ENCODE peak calls at places on chromosomes 1 and 21, in ten cellular contexts. One of them, this sample, is unnamed.

GRCh38 chr21:44082648-44083436 is 24.4 kb upstream of the PWP2 start:
- DNase-seq in KG1: no peak
- DNase-seq in omental fat pad: no peak
- DNase-seq in central memory CD4-positive, alpha-beta T cell: no peak
- DNase-seq in dorsolateral prefrontal cortex: no peak
- DNase-seq in neural progenitor cell: no peak
- DNase-seq in stimulated activated CD4-positive, alpha-beta T cell treated with anti-CD3 and anti-CD28 coated beads, Interleukin-2, amount 100 ng/mL, for 48 hours: no peak
- DNase-seq in astrocyte: no peak
- DNase-seq in stimulated activated CD8-positive, alpha-beta memory T cell treated with anti-CD3 and anti-CD28 coated beads, Interleukin-7, amount 100 ng/mL, for 24 hours: no peak
- DNase-seq in activated naive CD4-positive, alpha-beta T cell: no peak
- DNase-seq in this sample: no peak

GRCh38 chr1:32020338-32020737 is 6.7 kb downstream of the KHDRBS1 start:
- DNase-seq in activated naive CD4-positive, alpha-beta T cell: no peak
- DNase-seq in central memory CD4-positive, alpha-beta T cell: no peak
- DNase-seq in neural progenitor cell: no peak
- DNase-seq in omental fat pad: no peak
- DNase-seq in stimulated activated CD8-positive, alpha-beta memory T cell treated with anti-CD3 and anti-CD28 coated beads, Interleukin-7, amount 100 ng/mL, for 24 hours: no peak
- DNase-seq in astrocyte: no peak
- DNase-seq in dorsolateral prefrontal cortex: no peak
- DNase-seq in KG1: no peak
- DNase-seq in stimulated activated CD4-positive, alpha-beta T cell treated with anti-CD3 and anti-CD28 coated beads, Interleukin-2, amount 100 ng/mL, for 48 hours: no peak
- DNase-seq in this sample: no peak

GRCh38 chr1:107432108-107432507 is 291.3 kb downstream of the NTNG1 start:
- DNase-seq in central memory CD4-positive, alpha-beta T cell: no peak
- DNase-seq in omental fat pad: no peak
- DNase-seq in KG1: no peak
- DNase-seq in neural progenitor cell: peak
- DNase-seq in activated naive CD4-positive, alpha-beta T cell: no peak
- DNase-seq in stimulated activated CD8-positive, alpha-beta memory T cell treated with anti-CD3 and anti-CD28 coated beads, Interleukin-7, amount 100 ng/mL, for 24 hours: no peak
- DNase-seq in stimulated activated CD4-positive, alpha-beta T cell treated with anti-CD3 and anti-CD28 coated beads, Interleukin-2, amount 100 ng/mL, for 48 hours: no peak
- DNase-seq in astrocyte: no peak
- DNase-seq in dorsolateral prefrontal cortex: no peak
- DNase-seq in this sample: no peak

GRCh38 chr1:68808351-68808750 is 311.5 kb upstream of the DEPDC1 start:
- DNase-seq in stimulated activated CD4-positive, alpha-beta T cell treated with anti-CD3 and anti-CD28 coated beads, Interleukin-2, amount 100 ng/mL, for 48 hours: no peak
- DNase-seq in omental fat pad: no peak
- DNase-seq in KG1: no peak
- DNase-seq in dorsolateral prefrontal cortex: no peak
- DNase-seq in central memory CD4-positive, alpha-beta T cell: no peak
- DNase-seq in neural progenitor cell: peak
- DNase-seq in activated naive CD4-positive, alpha-beta T cell: no peak
- DNase-seq in astrocyte: peak
- DNase-seq in stimulated activated CD8-positive, alpha-beta memory T cell treated with anti-CD3 and anti-CD28 coated beads, Interleukin-7, amount 100 ng/mL, for 24 hours: no peak
- DNase-seq in this sample: no peak

GRCh38 chr1:241275981-241276380 is 81.0 kb downstream of the RGS7 start:
- DNase-seq in astrocyte: no peak
- DNase-seq in stimulated activated CD4-positive, alpha-beta T cell treated with anti-CD3 and anti-CD28 coated beads, Interleukin-2, amount 100 ng/mL, for 48 hours: no peak
- DNase-seq in central memory CD4-positive, alpha-beta T cell: no peak
- DNase-seq in neural progenitor cell: no peak
- DNase-seq in activated naive CD4-positive, alpha-beta T cell: no peak
- DNase-seq in stimulated activated CD8-positive, alpha-beta memory T cell treated with anti-CD3 and anti-CD28 coated beads, Interleukin-7, amount 100 ng/mL, for 24 hours: no peak
- DNase-seq in omental fat pad: no peak
- DNase-seq in KG1: no peak
- DNase-seq in dorsolateral prefrontal cortex: no peak
- DNase-seq in this sample: no peak

GRCh38 chr1:230568008-230568407 is 74.3 kb upstream of the COG2 start:
- DNase-seq in activated naive CD4-positive, alpha-beta T cell: no peak
- DNase-seq in neural progenitor cell: no peak
- DNase-seq in astrocyte: peak
- DNase-seq in stimulated activated CD8-positive, alpha-beta memory T cell treated with anti-CD3 and anti-CD28 coated beads, Interleukin-7, amount 100 ng/mL, for 24 hours: peak
- DNase-seq in dorsolateral prefrontal cortex: peak
- DNase-seq in central memory CD4-positive, alpha-beta T cell: no peak
- DNase-seq in KG1: no peak
- DNase-seq in stimulated activated CD4-positive, alpha-beta T cell treated with anti-CD3 and anti-CD28 coated beads, Interleukin-2, amount 100 ng/mL, for 48 hours: peak
- DNase-seq in omental fat pad: no peak
- DNase-seq in this sample: no peak

GRCh38 chr1:205948000-205948399 is 4.7 kb upstream of the SLC26A9 start:
- DNase-seq in neural progenitor cell: no peak
- DNase-seq in astrocyte: no peak
- DNase-seq in stimulated activated CD8-positive, alpha-beta memory T cell treated with anti-CD3 and anti-CD28 coated beads, Interleukin-7, amount 100 ng/mL, for 24 hours: no peak
- DNase-seq in omental fat pad: no peak
- DNase-seq in central memory CD4-positive, alpha-beta T cell: no peak
- DNase-seq in dorsolateral prefrontal cortex: no peak
- DNase-seq in KG1: no peak
- DNase-seq in stimulated activated CD4-positive, alpha-beta T cell treated with anti-CD3 and anti-CD28 coated beads, Interleukin-2, amount 100 ng/mL, for 48 hours: no peak
- DNase-seq in activated naive CD4-positive, alpha-beta T cell: no peak
- DNase-seq in this sample: no peak

GRCh38 chr21:45386728-45387371 is 18.1 kb upstream of the COL18A1 start:
- DNase-seq in neural progenitor cell: no peak
- DNase-seq in central memory CD4-positive, alpha-beta T cell: no peak
- DNase-seq in activated naive CD4-positive, alpha-beta T cell: no peak
- DNase-seq in stimulated activated CD8-positive, alpha-beta memory T cell treated with anti-CD3 and anti-CD28 coated beads, Interleukin-7, amount 100 ng/mL, for 24 hours: no peak
- DNase-seq in dorsolateral prefrontal cortex: no peak
- DNase-seq in KG1: no peak
- DNase-seq in omental fat pad: no peak
- DNase-seq in stimulated activated CD4-positive, alpha-beta T cell treated with anti-CD3 and anti-CD28 coated beads, Interleukin-2, amount 100 ng/mL, for 48 hours: no peak
- DNase-seq in astrocyte: peak
- DNase-seq in this sample: no peak

GRCh38 chr1:64228181-64228957 is 24.9 kb downstream of the UBE2U start:
- DNase-seq in astrocyte: peak
- DNase-seq in activated naive CD4-positive, alpha-beta T cell: no peak
- DNase-seq in central memory CD4-positive, alpha-beta T cell: no peak
- DNase-seq in stimulated activated CD8-positive, alpha-beta memory T cell treated with anti-CD3 and anti-CD28 coated beads, Interleukin-7, amount 100 ng/mL, for 24 hours: no peak
- DNase-seq in neural progenitor cell: no peak
- DNase-seq in dorsolateral prefrontal cortex: no peak
- DNase-seq in KG1: no peak
- DNase-seq in omental fat pad: no peak
- DNase-seq in stimulated activated CD4-positive, alpha-beta T cell treated with anti-CD3 and anti-CD28 coated beads, Interleukin-2, amount 100 ng/mL, for 48 hours: no peak
- DNase-seq in this sample: no peak

GRCh38 chr1:46517010-46517600 is 27.5 kb downstream of the DMBX1 start:
- DNase-seq in omental fat pad: no peak
- DNase-seq in stimulated activated CD8-positive, alpha-beta memory T cell treated with anti-CD3 and anti-CD28 coated beads, Interleukin-7, amount 100 ng/mL, for 24 hours: no peak
- DNase-seq in neural progenitor cell: peak
- DNase-seq in stimulated activated CD4-positive, alpha-beta T cell treated with anti-CD3 and anti-CD28 coated beads, Interleukin-2, amount 100 ng/mL, for 48 hours: no peak
- DNase-seq in central memory CD4-positive, alpha-beta T cell: no peak
- DNase-seq in KG1: no peak
- DNase-seq in dorsolateral prefrontal cortex: no peak
- DNase-seq in astrocyte: no peak
- DNase-seq in activated naive CD4-positive, alpha-beta T cell: no peak
- DNase-seq in this sample: no peak

GRCh38 chr1:224615861-224616760 is at the start of gene CNIH3:
- DNase-seq in dorsolateral prefrontal cortex: peak
- DNase-seq in astrocyte: peak
- DNase-seq in neural progenitor cell: peak
- DNase-seq in stimulated activated CD4-positive, alpha-beta T cell treated with anti-CD3 and anti-CD28 coated beads, Interleukin-2, amount 100 ng/mL, for 48 hours: peak
- DNase-seq in omental fat pad: no peak
- DNase-seq in activated naive CD4-positive, alpha-beta T cell: no peak
- DNase-seq in stimulated activated CD8-positive, alpha-beta memory T cell treated with anti-CD3 and anti-CD28 coated beads, Interleukin-7, amount 100 ng/mL, for 24 hours: no peak
- DNase-seq in KG1: no peak
- DNase-seq in central memory CD4-positive, alpha-beta T cell: peak
- DNase-seq in this sample: no peak

GRCh38 chr1:160376525-160377131 is 9.8 kb downstream of the NHLH1 start:
- DNase-seq in stimulated activated CD4-positive, alpha-beta T cell treated with anti-CD3 and anti-CD28 coated beads, Interleukin-2, amount 100 ng/mL, for 48 hours: no peak
- DNase-seq in central memory CD4-positive, alpha-beta T cell: peak
- DNase-seq in KG1: no peak
- DNase-seq in activated naive CD4-positive, alpha-beta T cell: no peak
- DNase-seq in dorsolateral prefrontal cortex: no peak
- DNase-seq in stimulated activated CD8-positive, alpha-beta memory T cell treated with anti-CD3 and anti-CD28 coated beads, Interleukin-7, amount 100 ng/mL, for 24 hours: no peak
- DNase-seq in omental fat pad: no peak
- DNase-seq in neural progenitor cell: peak
- DNase-seq in astrocyte: peak
- DNase-seq in this sample: peak

GRCh38 chr1:201240171-201240570 is 43.1 kb upstream of the PKP1 start:
- DNase-seq in dorsolateral prefrontal cortex: no peak
- DNase-seq in KG1: no peak
- DNase-seq in astrocyte: no peak
- DNase-seq in omental fat pad: no peak
- DNase-seq in neural progenitor cell: no peak
- DNase-seq in stimulated activated CD4-positive, alpha-beta T cell treated with anti-CD3 and anti-CD28 coated beads, Interleukin-2, amount 100 ng/mL, for 48 hours: no peak
- DNase-seq in activated naive CD4-positive, alpha-beta T cell: no peak
- DNase-seq in central memory CD4-positive, alpha-beta T cell: no peak
- DNase-seq in stimulated activated CD8-positive, alpha-beta memory T cell treated with anti-CD3 and anti-CD28 coated beads, Interleukin-7, amount 100 ng/mL, for 24 hours: no peak
- DNase-seq in this sample: no peak

GRCh38 chr1:15459771-15460719 is 3.5 kb downstream of the CELA2A start:
- DNase-seq in neural progenitor cell: no peak
- DNase-seq in astrocyte: peak
- DNase-seq in activated naive CD4-positive, alpha-beta T cell: no peak
- DNase-seq in omental fat pad: no peak
- DNase-seq in KG1: no peak
- DNase-seq in dorsolateral prefrontal cortex: no peak
- DNase-seq in central memory CD4-positive, alpha-beta T cell: no peak
- DNase-seq in stimulated activated CD4-positive, alpha-beta T cell treated with anti-CD3 and anti-CD28 coated beads, Interleukin-2, amount 100 ng/mL, for 48 hours: no peak
- DNase-seq in stimulated activated CD8-positive, alpha-beta memory T cell treated with anti-CD3 and anti-CD28 coated beads, Interleukin-7, amount 100 ng/mL, for 24 hours: no peak
- DNase-seq in this sample: no peak

GRCh38 chr1:81804320-81804719 is 3.6 kb downstream of the ADGRL2 start:
- DNase-seq in stimulated activated CD4-positive, alpha-beta T cell treated with anti-CD3 and anti-CD28 coated beads, Interleukin-2, amount 100 ng/mL, for 48 hours: no peak
- DNase-seq in KG1: no peak
- DNase-seq in neural progenitor cell: peak
- DNase-seq in omental fat pad: no peak
- DNase-seq in dorsolateral prefrontal cortex: no peak
- DNase-seq in activated naive CD4-positive, alpha-beta T cell: no peak
- DNase-seq in central memory CD4-positive, alpha-beta T cell: no peak
- DNase-seq in stimulated activated CD8-positive, alpha-beta memory T cell treated with anti-CD3 and anti-CD28 coated beads, Interleukin-7, amount 100 ng/mL, for 24 hours: no peak
- DNase-seq in astrocyte: no peak
- DNase-seq in this sample: no peak

GRCh38 chr21:45511661-45512431 is 30.4 kb downstream of the SLC19A1 start:
- DNase-seq in dorsolateral prefrontal cortex: no peak
- DNase-seq in omental fat pad: no peak
- DNase-seq in stimulated activated CD4-positive, alpha-beta T cell treated with anti-CD3 and anti-CD28 coated beads, Interleukin-2, amount 100 ng/mL, for 48 hours: no peak
- DNase-seq in activated naive CD4-positive, alpha-beta T cell: no peak
- DNase-seq in central memory CD4-positive, alpha-beta T cell: no peak
- DNase-seq in astrocyte: no peak
- DNase-seq in neural progenitor cell: no peak
- DNase-seq in KG1: no peak
- DNase-seq in stimulated activated CD8-positive, alpha-beta memory T cell treated with anti-CD3 and anti-CD28 coated beads, Interleukin-7, amount 100 ng/mL, for 24 hours: no peak
- DNase-seq in this sample: no peak

GRCh38 chr1:43930168-43930948 is 3.2 kb upstream of the ARTN start:
- DNase-seq in stimulated activated CD8-positive, alpha-beta memory T cell treated with anti-CD3 and anti-CD28 coated beads, Interleukin-7, amount 100 ng/mL, for 24 hours: no peak
- DNase-seq in astrocyte: no peak
- DNase-seq in dorsolateral prefrontal cortex: no peak
- DNase-seq in central memory CD4-positive, alpha-beta T cell: no peak
- DNase-seq in neural progenitor cell: peak
- DNase-seq in KG1: no peak
- DNase-seq in stimulated activated CD4-positive, alpha-beta T cell treated with anti-CD3 and anti-CD28 coated beads, Interleukin-2, amount 100 ng/mL, for 48 hours: no peak
- DNase-seq in omental fat pad: no peak
- DNase-seq in activated naive CD4-positive, alpha-beta T cell: no peak
- DNase-seq in this sample: no peak

GRCh38 chr1:84271452-84272273 is 29.8 kb upstream of the SAMD13 start:
- DNase-seq in neural progenitor cell: peak
- DNase-seq in KG1: no peak
- DNase-seq in astrocyte: peak
- DNase-seq in activated naive CD4-positive, alpha-beta T cell: no peak
- DNase-seq in stimulated activated CD8-positive, alpha-beta memory T cell treated with anti-CD3 and anti-CD28 coated beads, Interleukin-7, amount 100 ng/mL, for 24 hours: no peak
- DNase-seq in stimulated activated CD4-positive, alpha-beta T cell treated with anti-CD3 and anti-CD28 coated beads, Interleukin-2, amount 100 ng/mL, for 48 hours: no peak
- DNase-seq in central memory CD4-positive, alpha-beta T cell: no peak
- DNase-seq in dorsolateral prefrontal cortex: no peak
- DNase-seq in omental fat pad: no peak
- DNase-seq in this sample: no peak

GRCh38 chr21:37565530-37566223 is 199.1 kb downstream of the DYRK1A start:
- DNase-seq in activated naive CD4-positive, alpha-beta T cell: no peak
- DNase-seq in astrocyte: peak
- DNase-seq in stimulated activated CD8-positive, alpha-beta memory T cell treated with anti-CD3 and anti-CD28 coated beads, Interleukin-7, amount 100 ng/mL, for 24 hours: no peak
- DNase-seq in stimulated activated CD4-positive, alpha-beta T cell treated with anti-CD3 and anti-CD28 coated beads, Interleukin-2, amount 100 ng/mL, for 48 hours: no peak
- DNase-seq in neural progenitor cell: no peak
- DNase-seq in central memory CD4-positive, alpha-beta T cell: no peak
- DNase-seq in dorsolateral prefrontal cortex: no peak
- DNase-seq in omental fat pad: no peak
- DNase-seq in KG1: no peak
- DNase-seq in this sample: no peak

GRCh38 chr21:17340081-17340480 is 172.8 kb upstream of the CXADR start:
- DNase-seq in central memory CD4-positive, alpha-beta T cell: no peak
- DNase-seq in activated naive CD4-positive, alpha-beta T cell: no peak
- DNase-seq in astrocyte: no peak
- DNase-seq in stimulated activated CD4-positive, alpha-beta T cell treated with anti-CD3 and anti-CD28 coated beads, Interleukin-2, amount 100 ng/mL, for 48 hours: no peak
- DNase-seq in KG1: no peak
- DNase-seq in dorsolateral prefrontal cortex: no peak
- DNase-seq in neural progenitor cell: no peak
- DNase-seq in omental fat pad: no peak
- DNase-seq in stimulated activated CD8-positive, alpha-beta memory T cell treated with anti-CD3 and anti-CD28 coated beads, Interleukin-7, amount 100 ng/mL, for 24 hours: no peak
- DNase-seq in this sample: no peak

GRCh38 chr1:192580351-192580962 is 4.9 kb downstream of the RGS1 start:
- DNase-seq in omental fat pad: no peak
- DNase-seq in astrocyte: peak
- DNase-seq in KG1: no peak
- DNase-seq in central memory CD4-positive, alpha-beta T cell: peak
- DNase-seq in stimulated activated CD4-positive, alpha-beta T cell treated with anti-CD3 and anti-CD28 coated beads, Interleukin-2, amount 100 ng/mL, for 48 hours: no peak
- DNase-seq in dorsolateral prefrontal cortex: no peak
- DNase-seq in stimulated activated CD8-positive, alpha-beta memory T cell treated with anti-CD3 and anti-CD28 coated beads, Interleukin-7, amount 100 ng/mL, for 24 hours: no peak
- DNase-seq in activated naive CD4-positive, alpha-beta T cell: no peak
- DNase-seq in neural progenitor cell: peak
- DNase-seq in this sample: peak